ENCODE peak calls at places on chromosomes 5 and 9, in four cellular contexts. J is HepG2, L is GM12878, M is K562. O is an unnamed sample. For H3K27me3 and H3K79me2, the result is how much of the 10 kb centered on the place peaks cover.

GRCh38 chr9:93257808-93258331 is 73.9 kb downstream of the WNK2 start:
- DNase-seq in J (no peak), L (no peak), M (peak), O (peak)

GRCh38 chr9:21616082-21616778 is 134.1 kb upstream of the IFNE start:
- DNase-seq in J (no peak), L (no peak), M (no peak), O (no peak)

GRCh38 chr5:90484540-90484939 is 9.9 kb downstream of the POLR3G start:
- DNase-seq in J (no peak), L (no peak), M (no peak), O (no peak)

GRCh38 chr9:93954436-93955355 is at the start of gene BARX1:
- DNase-seq in J (no peak), L (no peak), M (no peak), O (peak)

GRCh38 chr9:91485006-91485405 is 61.4 kb upstream of the NFIL3 start:
- DNase-seq in J (no peak), L (no peak), M (no peak), O (no peak)

GRCh38 chr9:12853021-12853420 is 78.2 kb downstream of the LURAP1L start:
- DNase-seq in J (no peak), L (no peak), M (no peak), O (no peak)

GRCh38 chr9:130780865-130781504 is 54.1 kb upstream of the ABL1 start:
- DNase-seq in J (no peak), L (no peak), M (peak), O (no peak)

GRCh38 chr9:13614060-13614459 is 334.6 kb upstream of the MPDZ start:
- DNase-seq in J (no peak), L (no peak), M (no peak), O (peak)

GRCh38 chr9:123417289-123418051 is 61.5 kb downstream of the CRB2 start:
- DNase-seq in J (no peak), L (no peak), M (no peak), O (no peak)

GRCh38 chr5:173868096-173868879 is 19.9 kb upstream of the CPEB4 start:
- DNase-seq in J (peak), L (no peak), M (no peak), O (no peak)

GRCh38 chr9:2356391-2356790 is 265.2 kb upstream of the VLDLR start:
- DNase-seq in J (no peak), L (no peak), M (no peak), O (no peak)

GRCh38 chr5:75656311-75657003 is 45.2 kb downstream of the ANKDD1B start:
- DNase-seq in J (no peak), L (no peak), M (no peak), O (no peak)

GRCh38 chr9:34185778-34186551 is 7.1 kb downstream of the UBAP1 start:
- DNase-seq in J (no peak), L (peak), M (peak), O (no peak)

GRCh38 chr5:172005708-172006377 is 595 bp downstream of the FBXW11 start:
- DNase-seq in J (peak), L (no peak), M (peak), O (peak)

GRCh38 chr5:1255081-1255561 is 29.9 kb downstream of the SLC6A18 start:
- DNase-seq in J (no peak), L (no peak), M (no peak), O (no peak)

GRCh38 chr9:112750111-112750766 is at the start of gene SNX30:
- DNase-seq in J (peak), L (no peak), M (peak), O (peak)

GRCh38 chr9:126669108-126669507 is 55.4 kb downstream of the LMX1B start:
- DNase-seq in J (no peak), L (no peak), M (no peak), O (no peak)

GRCh38 chr5:142222235-142222880 is 102.5 kb downstream of the SPRY4 start:
- DNase-seq in J (no peak), L (no peak), M (no peak), O (no peak)

GRCh38 chr5:33275921-33276705 is 164.7 kb upstream of the TARS1 start:
- DNase-seq in J (no peak), L (no peak), M (no peak), O (no peak)

GRCh38 chr5:96537386-96537785 is 104.3 kb upstream of the PCSK1 start:
- DNase-seq in J (no peak), L (no peak), M (peak), O (no peak)

GRCh38 chr9:137694962-137695875 is 76.4 kb downstream of the EHMT1 start:
- DNase-seq in J (peak), L (no peak), M (peak), O (peak)

GRCh38 chr5:170523129-170523497 is 19.3 kb downstream of the KCNIP1 start:
- DNase-seq in J (no peak), L (no peak), M (no peak), O (peak)
- H3K27me3 ChIP-seq in J (under half), L (under half), M (under half), O (under half)

DNA sequence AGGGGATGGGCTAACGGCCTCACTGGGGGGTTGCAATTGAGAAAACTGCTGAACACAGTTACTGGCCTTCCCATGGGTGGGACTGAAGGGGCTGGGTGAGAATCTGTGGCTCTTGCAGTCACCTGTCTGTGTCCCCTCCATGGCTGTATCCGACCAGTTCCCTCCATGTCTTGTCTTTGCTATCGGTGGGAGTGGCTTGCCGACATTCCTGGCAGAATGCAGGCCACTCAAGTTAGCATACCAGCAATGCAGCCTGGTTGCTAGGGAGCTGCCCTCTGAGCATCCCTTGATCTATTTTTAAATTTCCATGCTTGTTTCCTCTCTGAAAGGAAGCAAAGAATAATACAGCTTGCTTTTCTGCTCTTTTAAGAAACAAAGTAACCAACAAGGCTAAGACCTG is 1509.7 kb upstream of the WWC1 start:
- DNase-seq in J (no peak), L (no peak), M (no peak), O (peak)
- TF ChIP-seq FOXM1 in J (no peak), L (no peak), M (no peak), O (no peak)

DNA sequence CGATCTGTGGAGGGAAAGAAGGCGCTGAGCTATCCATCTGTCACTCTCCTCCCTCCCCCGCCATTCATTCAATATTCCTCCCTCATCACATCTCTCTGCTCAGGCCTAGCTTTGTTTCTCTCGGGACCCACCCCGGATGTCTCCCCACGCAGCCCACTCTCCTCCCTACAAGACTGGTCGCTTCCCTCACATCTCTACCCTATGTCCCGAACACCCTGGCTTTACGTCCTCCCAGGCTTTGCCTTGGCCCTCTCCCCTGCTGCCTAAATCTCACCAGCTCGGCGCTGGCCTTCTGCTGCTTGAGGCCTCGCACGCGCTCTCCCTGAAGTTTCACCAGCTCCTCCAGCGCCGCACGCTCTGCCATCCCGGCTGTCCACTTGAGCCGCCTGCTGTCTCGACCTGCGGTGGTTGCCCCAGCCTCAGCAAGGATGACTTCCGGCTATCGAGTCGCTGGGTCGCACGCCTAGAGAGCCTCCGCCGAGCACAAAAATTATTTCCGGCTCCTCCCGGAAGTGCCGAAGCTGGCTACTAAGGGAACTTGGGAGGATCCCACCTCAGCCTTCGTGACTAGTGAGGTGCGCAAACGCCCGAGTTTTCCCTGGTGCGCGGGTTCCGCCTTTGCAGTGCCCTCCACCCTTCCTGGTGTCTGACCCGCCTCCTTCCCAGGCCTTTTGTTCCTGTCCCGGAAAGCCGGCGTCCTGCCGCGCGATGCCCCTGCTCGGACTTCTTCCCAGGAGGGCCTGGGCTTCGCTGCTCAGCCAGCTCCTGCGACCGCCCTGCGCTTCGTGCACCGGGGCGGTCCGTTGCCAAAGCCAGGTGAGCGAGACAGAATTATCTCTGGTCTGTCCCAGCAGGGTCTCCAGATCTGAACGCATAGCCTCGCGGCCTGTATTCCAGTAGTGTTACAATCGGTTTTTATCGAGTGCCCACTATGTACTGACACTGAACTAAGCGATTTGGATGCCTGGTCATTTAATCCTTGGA is at the start of the genes HARS1 and HARS2:
- DNase-seq in J (peak), L (peak), M (peak), O (peak)
- H3K79me2 ChIP-seq in J (under half), L (under half), M (under half), O (half or more)

GRCh38 chr9:124504530-124505005 is 2.6 kb downstream of the NR5A1 start:
- DNase-seq in J (no peak), L (no peak), M (no peak), O (peak)
- H3K27me3 ChIP-seq in J (under half), L (under half), M (under half), O (under half)

GRCh38 chr5:6169660-6170059 is 208.7 kb downstream of the MED10 start:
- DNase-seq in J (peak), L (no peak), M (no peak), O (no peak)
- TF ChIP-seq FOXM1 in J (no peak), L (no peak), M (no peak), O (no peak)

GRCh38 chr9:110900451-110900850 is 137.8 kb downstream of the LPAR1 start:
- DNase-seq in J (no peak), L (no peak), M (no peak), O (no peak)

GRCh38 chr9:110895141-110895912 is 142.9 kb downstream of the LPAR1 start:
- DNase-seq in J (no peak), L (no peak), M (no peak), O (no peak)

GRCh38 chr9:110897899-110898298 is 140.4 kb downstream of the LPAR1 start:
- DNase-seq in J (no peak), L (no peak), M (no peak), O (no peak)

GRCh38 chr9:110900917-110901316 is 137.4 kb downstream of the LPAR1 start:
- DNase-seq in J (no peak), L (no peak), M (no peak), O (no peak)
- H3K79me2 ChIP-seq in J (under half), L (under half), M (under half), O (under half)

O was measured in SK-N-SH.